ENCODE peak calls at places on chromosomes 11 and 22, in five cellular contexts. P is hepatocyte, B is right lobe of liver, D is astrocyte, K is foreskin fibroblast. L is an unnamed sample.
A peak's percentile ranks its signal among the peaks of the same experiment; 100 is the strongest.

GRCh38 chr22:44220727-44221680 is 40.3 kb downstream of the PARVG start:
- DNase-seq in P (no peak), B (no peak), D (no peak), K (no peak), L (no peak)

GRCh38 chr11:12238420-12238819 is 128.0 kb downstream of the MICAL2 start:
- DNase-seq in P (no peak), B (no peak), D (no peak), K (no peak), L (no peak)

GRCh38 chr11:109864834-109865557 is 228.2 kb upstream of the ZC3H12C start:
- DNase-seq in P (peak; percentile 39), B (no peak), D (peak; percentile 58), K (peak; percentile 44), L (no peak)

GRCh38 chr11:61967177-61967923 is at the start of gene FTH1:
- DNase-seq in P (peak; percentile 97), B (peak; percentile 96), D (peak; percentile 66), K (peak; percentile 97), L (peak; percentile 88)

GRCh38 chr11:112285918-112286317 is 25.3 kb upstream of the PLET1 start:
- DNase-seq in P (peak; percentile 40), B (no peak), D (peak; percentile 72), K (peak; percentile 45), L (no peak)

GRCh38 chr22:41512421-41513194 is 31.7 kb downstream of the POLR3H start:
- DNase-seq in P (peak; percentile 76), B (peak; percentile 81), D (peak; percentile 57), K (peak; percentile 88), L (no peak)

GRCh38 chr11:76880956-76881355 is 20.2 kb downstream of the ACER3 start:
- DNase-seq in P (no peak), B (no peak), D (no peak), K (no peak), L (no peak)

GRCh38 chr11:15145635-15146034 is 30.9 kb downstream of the INSC start:
- DNase-seq in P (peak; percentile 30), B (no peak), D (no peak), K (peak; percentile 28), L (no peak)

GRCh38 chr22:39943366-39943765 is 16.8 kb upstream of the TMA7B start:
- DNase-seq in P (no peak), B (no peak), D (no peak), K (no peak), L (no peak)

GRCh38 chr11:59206635-59207034 is 6.1 kb downstream of the MPEG1 start:
- DNase-seq in P (peak; percentile 58), B (peak; percentile 65), D (no peak), K (peak; percentile 62), L (peak; percentile 22)

GRCh38 chr22:27420186-27420816 is 381.3 kb downstream of the MN1 start:
- DNase-seq in P (no peak), B (no peak), D (peak; percentile 41), K (peak; percentile 40), L (no peak)

GRCh38 chr22:37746366-37747089 is 49.7 kb downstream of the TRIOBP start:
- DNase-seq in P (no peak), B (no peak), D (no peak), K (peak; percentile 49), L (peak; percentile 73)

GRCh38 chr22:30435674-30436126 is 10.1 kb downstream of the MTFP1 start:
- DNase-seq in P (no peak), B (no peak), D (no peak), K (no peak), L (no peak)

GRCh38 chr11:43738600-43739409 is 58.3 kb downstream of the HSD17B12 start:
- DNase-seq in P (peak; percentile 59), B (no peak), D (peak; percentile 87), K (peak; percentile 87), L (no peak)

GRCh38 chr11:57303990-57304579 is 20.7 kb downstream of the TNKS1BP1 start:
- DNase-seq in P (no peak), B (no peak), D (peak; percentile 49), K (peak; percentile 71), L (peak; percentile 67)

GRCh38 chr11:33624082-33624481 is 76.5 kb downstream of the C11orf91 start:
- DNase-seq in P (no peak), B (no peak), D (no peak), K (peak; percentile 41), L (no peak)

GRCh38 chr22:40153186-40153585 is 24.5 kb upstream of the TNRC6B start:
- DNase-seq in P (no peak), B (no peak), D (no peak), K (no peak), L (no peak)

GRCh38 chr11:94702481-94702880 is 65.7 kb upstream of the AMOTL1 start:
- DNase-seq in P (no peak), B (no peak), D (no peak), K (no peak), L (no peak)

GRCh38 chr22:31830721-31831070 is 76.9 kb downstream of the DEPDC5 start:
- DNase-seq in P (no peak), B (no peak), D (no peak), K (no peak), L (no peak)

GRCh38 chr11:101738494-101738893 is 154.7 kb upstream of the TRPC6 start:
- DNase-seq in P (no peak), B (no peak), D (no peak), K (peak; percentile 12), L (no peak)

GRCh38 chr11:47156333-47156732 is 20.3 kb downstream of the ARFGAP2 start:
- DNase-seq in P (no peak), B (no peak), D (peak; percentile 40), K (no peak), L (no peak)

GRCh38 chr22:19035474-19036228 is 86.6 kb downstream of the DGCR2 start:
- DNase-seq in P (no peak), B (peak; percentile 47), D (no peak), K (no peak), L (no peak)

GRCh38 chr11:126443120-126443519 is 87.6 kb downstream of the ST3GAL4 start:
- DNase-seq in P (no peak), B (no peak), D (no peak), K (no peak), L (no peak)

GRCh38 chr22:38957808-38958207 is 399 bp downstream of the APOBEC3A start:
- DNase-seq in P (no peak), B (no peak), D (no peak), K (no peak), L (no peak)

GRCh38 chr11:120285256-120285655 is 39.8 kb upstream of the TLCD5 start:
- DNase-seq in P (no peak), B (no peak), D (no peak), K (peak; percentile 71), L (no peak)

GRCh38 chr11:117668291-117668690 is 128.7 kb downstream of the DSCAML1 start:
- DNase-seq in P (no peak), B (no peak), D (no peak), K (no peak), L (no peak)

GRCh38 chr11:64885367-64886286 is 7.2 kb upstream of the EHD1 start:
- DNase-seq in P (peak; percentile 85), B (no peak), D (peak; percentile 76), K (peak; percentile 64), L (no peak)

DNA sequence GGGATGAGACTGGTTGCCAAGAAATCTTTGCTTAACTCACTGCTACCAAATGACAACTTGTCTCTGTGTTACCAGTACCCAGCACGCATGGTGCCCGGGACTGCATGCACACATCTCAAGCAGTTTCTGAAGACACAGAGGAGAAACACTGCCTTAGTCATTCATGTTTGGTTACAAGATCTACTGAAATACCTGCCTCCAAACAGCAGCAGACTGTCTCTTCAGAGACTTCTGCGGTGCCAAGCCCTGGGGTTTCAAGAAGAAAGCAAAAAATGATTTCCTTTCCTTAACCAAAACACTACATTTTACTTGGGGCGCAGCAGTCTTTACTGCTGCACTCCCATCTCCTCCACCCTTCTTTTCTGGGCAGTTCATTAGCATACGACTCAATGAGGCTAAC is 4.2 kb downstream of the NAP1L4 start:
- DNase-seq in P (no peak), B (no peak), D (no peak), K (no peak), L (no peak)
- H3K4me3 ChIP-seq in P (no peak overlapping the region), B (no peak overlapping the region), D (peak overlapping the region; percentile 8), K (no peak overlapping the region), L (no peak overlapping the region)

DNA sequence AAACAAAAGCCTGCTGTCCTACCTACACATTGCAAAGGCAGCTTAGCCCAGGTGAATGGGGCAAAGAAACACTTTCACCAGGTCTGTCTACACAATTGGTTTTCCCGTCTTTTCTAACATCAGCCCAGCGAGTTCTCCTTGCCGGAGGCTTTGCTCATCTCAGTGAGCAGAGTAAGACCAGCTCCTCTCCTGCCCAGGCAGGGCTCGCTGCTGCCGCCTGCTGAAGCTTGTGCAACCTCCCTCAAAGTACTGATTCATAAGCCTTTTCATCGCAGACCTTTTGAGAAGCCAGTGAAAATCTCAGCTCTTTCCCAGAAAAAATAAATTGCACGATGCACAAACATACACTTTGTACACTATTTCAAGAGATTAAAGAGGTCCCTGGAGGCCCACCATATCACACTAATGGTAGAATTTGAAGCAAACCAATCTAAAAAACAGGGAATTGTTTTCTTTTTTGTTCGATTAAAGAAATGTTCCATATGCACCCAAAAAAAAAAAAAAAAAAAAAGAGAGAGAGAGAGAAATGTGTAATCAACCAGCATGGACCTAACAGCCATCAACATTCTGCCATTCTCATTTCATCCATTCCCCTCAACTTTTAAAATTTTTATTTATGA is 328.1 kb upstream of the MPPED2 start:
- DNase-seq in P (peak; percentile 85), B (no peak), D (peak; percentile 31), K (no peak), L (peak; percentile 70)
- H3K4me3 ChIP-seq in P (no peak overlapping the region), B (no peak overlapping the region), D (no peak overlapping the region), K (no peak overlapping the region), L (no peak overlapping the region)

GRCh38 chr22:50270302-50271010 is at the start of gene MAPK11:
- DNase-seq in P (peak; percentile 87), B (peak; percentile 79), D (peak; percentile 55), K (peak; percentile 86), L (peak; percentile 88)

GRCh38 chr22:50268655-50269113 is 1.5 kb downstream of the MAPK11 start:
- DNase-seq in P (no peak), B (peak; percentile 85), D (no peak), K (peak; percentile 30), L (no peak)

GRCh38 chr22:50269573-50270301 is 443 bp downstream of the MAPK11 start:
- DNase-seq in P (peak; percentile 53), B (no peak), D (peak; percentile 42), K (peak; percentile 81), L (no peak)

GRCh38 chr22:50266994-50267393 is 3.2 kb downstream of the MAPK11 start:
- DNase-seq in P (no peak), B (no peak), D (no peak), K (no peak), L (no peak)

DNA sequence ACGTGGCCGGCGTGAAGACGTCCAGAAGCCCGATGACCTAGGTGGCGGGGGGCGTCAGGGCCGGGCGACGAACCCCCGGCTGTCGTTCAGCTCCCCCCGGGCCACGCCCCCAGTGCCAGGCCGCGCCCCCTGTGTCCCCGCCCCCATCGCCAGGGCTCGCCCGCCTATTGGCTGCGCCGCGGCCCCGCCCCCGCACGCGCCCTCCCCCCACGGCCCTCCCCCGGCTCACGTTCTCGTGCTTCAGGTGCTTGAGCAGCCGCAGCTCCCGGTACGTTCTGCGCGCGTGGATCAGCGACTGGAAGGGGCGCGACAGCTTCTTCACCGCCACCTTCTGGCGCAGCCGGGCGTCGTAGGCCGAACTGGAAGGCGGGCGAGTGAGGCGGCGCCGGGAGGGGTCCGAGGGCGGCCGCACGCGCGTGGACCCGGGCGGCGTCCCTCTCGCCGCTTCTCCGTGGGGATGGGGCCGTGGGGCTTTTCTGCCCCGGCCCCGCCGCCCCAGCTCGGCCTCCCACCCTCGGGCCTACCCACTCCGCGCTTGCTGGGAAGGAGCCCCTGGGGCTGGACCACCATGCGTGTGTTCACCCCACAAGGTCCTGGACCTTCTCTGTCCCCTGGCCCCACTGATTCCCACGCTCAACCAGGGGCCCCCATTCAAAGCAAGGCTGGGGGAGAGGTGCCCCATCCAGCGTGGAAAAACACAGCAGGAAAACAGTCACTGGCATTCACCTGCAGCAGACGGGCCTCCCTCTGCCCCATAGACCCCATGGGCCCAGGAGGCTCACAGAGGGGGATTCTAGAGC is 2.4 kb downstream of the MAPK11 start:
- DNase-seq in P (peak; percentile 81), B (peak; percentile 78), D (no peak), K (peak; percentile 84), L (peak; percentile 90)
- H3K4me3 ChIP-seq in P (no peak overlapping the region), B (peak overlapping the region; percentile 33), D (peak overlapping the region; percentile 10), K (peak overlapping the region; percentile 25), L (peak overlapping the region; percentile 32)

GRCh38 chr22:46240506-46240905 is 9.6 kb downstream of the CDPF1 start:
- DNase-seq in P (no peak), B (no peak), D (no peak), K (no peak), L (no peak)
- H3K4me3 ChIP-seq in P (no peak overlapping the region), B (no peak overlapping the region), D (no peak overlapping the region), K (no peak overlapping the region), L (no peak overlapping the region)